ENCODE peak calls at places on chromosomes 1 and 21, in seven cellular contexts. U is WTC11, W is EH, K is anterior cingulate cortex, F is posterior cingulate gyrus, M is naive B cell, O is OCI-LY7. B is an unnamed sample.

GRCh38 chr1:227756172-227756959 is 21.1 kb downstream of the SNAP47 start:
- DNase-seq in U (no peak), W (no peak), K (no peak), F (no peak), M (no peak), O (no peak), B (no peak)

GRCh38 chr1:15742339-15742801 is at the start of gene TMEM82:
- DNase-seq in U (peak), W (no peak), K (no peak), F (no peak), M (no peak), O (no peak), B (no peak)

GRCh38 chr21:34342476-34342875 is 21.3 kb upstream of the KCNE2 start:
- DNase-seq in U (no peak), W (peak), K (no peak), F (no peak), M (no peak), O (no peak), B (no peak)

GRCh38 chr1:167510244-167510643 is 8.1 kb downstream of the CD247 start:
- DNase-seq in U (no peak), W (no peak), K (no peak), F (no peak), M (no peak), O (no peak), B (no peak)

GRCh38 chr21:45209685-45210284 is 77.9 kb downstream of the POFUT2 start:
- DNase-seq in U (no peak), W (no peak), K (no peak), F (no peak), M (peak), O (no peak), B (no peak)

GRCh38 chr1:110559157-110559556 is 40.2 kb upstream of the KCNA10 start:
- DNase-seq in U (no peak), W (no peak), K (no peak), F (no peak), M (no peak), O (no peak), B (no peak)

GRCh38 chr1:22117851-22118250 is 25.0 kb downstream of the WNT4 start:
- DNase-seq in U (no peak), W (no peak), K (no peak), F (no peak), M (no peak), O (no peak), B (peak)

GRCh38 chr1:50774759-50775351 is 185.2 kb downstream of the FAF1 start:
- DNase-seq in U (no peak), W (peak), K (no peak), F (no peak), M (peak), O (peak), B (peak)

GRCh38 chr21:32962286-32962685 is 63.4 kb upstream of the OLIG2 start:
- DNase-seq in U (no peak), W (no peak), K (no peak), F (no peak), M (no peak), O (no peak), B (no peak)